ENCODE peak calls at places on chromosome 2, in eight cellular contexts. I is vagina, T is adrenal gland, N is tibial nerve, J is MCF 10A, E is OCI-LY7, D is IMR-90, O is HL-60. Q is an unnamed sample.
A peak's percentile ranks its signal among the peaks of the same experiment; 100 is the strongest.

GRCh38 chr2:77008925-77009706 is 513.1 kb downstream of the LRRTM4 start:
- DNase-seq in D (peak; percentile 5), J (peak; percentile 38), T (no peak), O (no peak), N (no peak), E (no peak), I (no peak), Q (no peak)

GRCh38 chr2:157825885-157826284 is 50.2 kb downstream of the ACVR1 start:
- DNase-seq in J (peak; percentile 45), N (no peak), D (peak; percentile 54), T (no peak), I (no peak), O (no peak), E (no peak), Q (no peak)

GRCh38 chr2:124753842-124754241 is 728.8 kb downstream of the CNTNAP5 start:
- DNase-seq in I (no peak), E (no peak), D (no peak), J (no peak), N (no peak), T (no peak), O (no peak), Q (no peak)

GRCh38 chr2:108383146-108383830 is 5.5 kb downstream of the SULT1C4 start:
- DNase-seq in D (no peak), N (no peak), T (no peak), I (no peak), E (peak; percentile 2), J (peak; percentile 22), O (no peak), Q (no peak)

GRCh38 chr2:175414872-175415487 is 233.5 kb upstream of the ATP5MC3 start:
- DNase-seq in I (no peak), D (peak; percentile 54), T (peak; percentile 50), O (peak; percentile 72), N (peak; percentile 67), J (peak; percentile 87), E (peak; percentile 2), Q (peak; percentile 44)

GRCh38 chr2:81835318-81836000 is 1530.9 kb upstream of the LRRTM1 start:
- DNase-seq in O (no peak), N (no peak), I (no peak), E (no peak), D (no peak), T (no peak), J (peak; percentile 64), Q (no peak)

GRCh38 chr2:231483398-231484329 is 19.4 kb upstream of the NCL start:
- DNase-seq in I (no peak), J (no peak), N (no peak), E (no peak), O (no peak), T (no peak), D (no peak), Q (no peak)

GRCh38 chr2:39265315-39265714 is 21.5 kb upstream of the CDKL4 start:
- DNase-seq in O (no peak), T (no peak), J (no peak), D (no peak), N (no peak), E (peak; percentile 53), I (no peak), Q (no peak)

GRCh38 chr2:85524567-85524923 is 14.4 kb upstream of the MAT2A start:
- DNase-seq in I (no peak), T (no peak), E (no peak), D (no peak), N (no peak), J (no peak), O (peak; percentile 72), Q (no peak)

GRCh38 chr2:217653240-217653639 is 349.6 kb downstream of the TNS1 start:
- DNase-seq in D (peak; percentile 89), O (no peak), N (peak; percentile 62), T (peak; percentile 57), E (no peak), I (no peak), J (peak; percentile 80), Q (peak; percentile 38)

GRCh38 chr2:60453896-60454295 is 99.6 kb downstream of the BCL11A start:
- DNase-seq in I (no peak), D (no peak), E (no peak), J (no peak), T (no peak), O (no peak), N (no peak), Q (no peak)

GRCh38 chr2:155223781-155224406 is 525.4 kb downstream of the KCNJ3 start:
- DNase-seq in T (no peak), N (no peak), I (no peak), O (no peak), J (peak; percentile 22), E (peak; percentile 50), D (no peak), Q (no peak)

GRCh38 chr2:20190862-20191713 is 33.8 kb downstream of the SDC1 start:
- DNase-seq in I (no peak), O (peak; percentile 59), N (no peak), T (no peak), E (peak; percentile 31), D (no peak), J (peak; percentile 61), Q (no peak)
- TF ChIP-seq CTCF in I (no peak), O (peak; percentile 69), N (no peak), T (no peak), E (peak; percentile 64), D (no peak), J (peak; percentile 39), Q (no peak)

GRCh38 chr2:222920657-222921186 is 59.9 kb downstream of the ACSL3 start:
- DNase-seq in E (no peak), J (no peak), D (no peak), O (no peak), I (no peak), T (no peak), N (no peak), Q (no peak)

GRCh38 chr2:222919841-222920609 is 59.2 kb downstream of the ACSL3 start:
- DNase-seq in D (peak; percentile 96), E (no peak), I (no peak), T (no peak), N (no peak), J (peak; percentile 60), O (no peak), Q (no peak)

GRCh38 chr2:222912776-222913175 is 51.9 kb downstream of the ACSL3 start:
- DNase-seq in O (no peak), J (no peak), D (no peak), I (no peak), T (no peak), E (peak; percentile 49), N (no peak), Q (no peak)

GRCh38 chr2:222915092-222915957 is 54.5 kb downstream of the ACSL3 start:
- DNase-seq in E (peak; percentile 46), O (no peak), I (no peak), N (no peak), J (no peak), D (peak; percentile 41), T (no peak), Q (no peak)

DNA sequence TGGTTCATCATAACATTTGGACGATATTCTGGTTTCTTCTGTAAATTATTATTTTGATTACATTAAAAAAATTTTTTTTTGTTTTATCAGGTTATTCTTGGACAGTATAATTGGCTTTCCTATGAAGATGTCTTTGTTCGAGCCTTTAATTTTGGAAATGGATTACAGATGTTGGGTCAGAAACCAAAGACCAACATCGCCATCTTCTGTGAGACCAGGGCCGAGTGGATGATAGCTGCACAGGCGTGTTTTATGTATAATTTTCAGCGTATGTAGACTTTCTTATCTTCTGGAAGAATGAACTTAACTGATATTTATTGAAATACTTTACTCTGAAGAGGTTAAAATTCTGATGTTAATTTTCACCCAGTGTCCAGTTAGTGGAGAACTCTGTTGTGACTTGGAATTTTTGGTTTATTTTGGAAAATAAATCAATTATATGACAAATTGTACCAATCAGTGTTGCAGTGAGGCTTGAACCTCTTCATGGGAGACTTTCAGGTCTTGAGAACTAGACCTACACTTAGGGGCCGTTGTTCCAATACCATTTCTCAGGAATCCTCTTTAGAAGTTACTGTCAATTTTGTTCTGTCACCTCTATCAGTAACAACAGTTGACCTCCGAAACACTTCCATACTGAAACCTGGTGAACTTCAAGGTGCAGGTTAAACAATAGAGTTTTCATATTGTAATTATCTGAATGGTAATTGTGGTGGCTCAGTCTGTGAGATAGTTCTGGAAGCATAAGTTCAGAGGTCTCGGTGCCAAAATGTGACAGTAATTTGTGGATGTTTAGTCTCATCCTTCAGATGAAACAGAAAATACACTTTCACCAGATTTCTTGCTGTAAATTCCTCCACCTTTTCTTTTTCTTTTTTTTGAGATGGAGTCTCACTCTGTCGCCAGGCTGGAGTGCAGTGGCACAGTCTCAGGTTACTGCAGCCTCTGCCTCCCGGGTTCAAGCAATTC is 55.7 kb downstream of the ACSL3 start:
- DNase-seq in D (no peak), J (no peak), I (no peak), O (no peak), N (peak; percentile 22), T (no peak), E (no peak), Q (no peak)
- TF ChIP-seq CTCF in D (no peak), J (no peak), I (no peak), O (no peak), N (no peak), T (no peak), E (peak; percentile 44), Q (no peak)

GRCh38 chr2:45607701-45608100 is 3.4 kb downstream of the SRBD1 start:
- DNase-seq in N (no peak), O (no peak), D (no peak), E (no peak), J (peak; percentile 53), I (no peak), T (no peak), Q (no peak)
- TF ChIP-seq CTCF in N (peak; percentile 19), O (no peak), D (peak; percentile 44), E (peak; percentile 65), J (peak; percentile 32), I (no peak), T (peak; percentile 14), Q (no peak)

GRCh38 chr2:129334128-129334527 is 645.3 kb upstream of the RAB6C start:
- DNase-seq in I (no peak), J (no peak), E (no peak), T (no peak), D (no peak), O (no peak), N (no peak), Q (no peak)

GRCh38 chr2:129329574-129329973 is 649.9 kb upstream of the RAB6C start:
- DNase-seq in O (no peak), I (no peak), T (no peak), N (no peak), E (no peak), D (no peak), J (no peak), Q (no peak)

GRCh38 chr2:129330504-129330903 is 649.0 kb upstream of the RAB6C start:
- DNase-seq in N (no peak), E (no peak), D (no peak), I (no peak), T (no peak), J (no peak), O (no peak), Q (no peak)

GRCh38 chr2:129334696-129335095 is 644.8 kb upstream of the RAB6C start:
- DNase-seq in J (no peak), E (no peak), I (no peak), N (no peak), T (no peak), O (no peak), D (no peak), Q (no peak)

DNA sequence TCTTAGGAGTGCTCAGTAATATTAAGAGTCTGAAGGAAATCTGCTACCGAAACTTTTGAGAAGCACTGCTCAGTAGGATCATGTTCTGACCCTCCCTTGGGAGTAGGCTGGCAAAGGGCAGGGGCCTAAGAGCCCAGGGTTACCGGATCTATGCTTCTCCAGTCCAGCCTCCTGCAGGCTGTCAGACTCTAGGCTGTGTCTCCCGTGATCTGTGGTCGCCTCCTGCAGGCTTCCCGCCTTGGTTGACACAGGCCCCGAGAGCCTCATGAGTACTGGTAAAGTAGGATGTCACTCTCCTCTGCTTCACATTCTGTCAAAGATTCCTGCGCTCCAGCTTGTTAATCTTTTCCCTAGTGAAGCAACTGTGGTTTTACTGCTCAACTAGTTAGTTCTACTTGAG is 647.8 kb upstream of the RAB6C start:
- DNase-seq in O (no peak), J (no peak), D (no peak), I (no peak), N (no peak), E (no peak), T (no peak), Q (no peak)
- TF ChIP-seq CTCF in O (no peak), J (no peak), D (no peak), I (no peak), N (no peak), E (no peak), T (no peak), Q (no peak)

Q was measured in omental fat pad.